ENCODE peak calls at places on chromosomes 7 and 10, in seven cellular contexts. P is T-helper 2 cell, J is amniotic stem cell, U is neural progenitor cell, E is iris pigment epithelial cell, D is left cardiac atrium, F is uterus. V is an unnamed sample.

GRCh38 chr7:6252310-6252709 is 20.1 kb downstream of the CYTH3 start:
- DNase-seq in U (no peak), D (no peak), P (no peak), E (peak; percentile 77), F (no peak), J (peak; percentile 52), V (no peak)

GRCh38 chr10:71392292-71392691 is 4.4 kb upstream of the CDH23 start:
- DNase-seq in F (no peak), E (no peak), P (no peak), U (no peak), J (no peak), D (no peak), V (no peak)

GRCh38 chr10:72612203-72612826 is 13.6 kb downstream of the MICU1 start:
- DNase-seq in E (no peak), U (no peak), J (no peak), P (no peak), D (no peak), F (no peak), V (no peak)

GRCh38 chr10:55631071-55631654 is 729.9 kb downstream of the ZWINT start:
- DNase-seq in J (no peak), U (peak; percentile 93), E (peak; percentile 23), F (peak; percentile 18), D (peak; percentile 76), P (no peak), V (peak; percentile 43)

GRCh38 chr10:955820-956217 is 24.3 kb upstream of the LARP4B start:
- DNase-seq in D (no peak), U (no peak), F (no peak), E (no peak), J (no peak), P (no peak), V (no peak)

GRCh38 chr10:90857635-90858488 is at the start of gene HTR7:
- DNase-seq in F (peak; percentile 69), D (peak; percentile 46), P (peak; percentile 56), U (peak; percentile 85), E (peak; percentile 47), J (no peak), V (peak; percentile 76)

GRCh38 chr7:24962418-24962962 is 17.5 kb downstream of the OSBPL3 start:
- DNase-seq in U (no peak), J (no peak), E (no peak), D (no peak), P (no peak), F (no peak), V (no peak)

GRCh38 chr7:5354460-5355279 is 69.0 kb downstream of the TNRC18 start:
- DNase-seq in F (peak; percentile 71), D (peak; percentile 75), U (no peak), E (peak; percentile 63), J (no peak), P (no peak), V (peak; percentile 56)

GRCh38 chr10:71409516-71410104 is 12.9 kb downstream of the CDH23 start:
- DNase-seq in F (no peak), U (no peak), E (no peak), D (no peak), J (no peak), P (no peak), V (no peak)

GRCh38 chr10:107546239-107546638 is 381.7 kb upstream of the SORCS1 start:
- DNase-seq in P (no peak), F (no peak), D (no peak), J (no peak), E (peak; percentile 79), U (no peak), V (no peak)

GRCh38 chr7:132575336-132575986 is 809 bp downstream of the PLXNA4 start:
- DNase-seq in F (peak; percentile 61), D (peak; percentile 73), U (peak; percentile 82), J (peak; percentile 40), P (no peak), E (peak; percentile 28), V (peak; percentile 68)

GRCh38 chr7:85074016-85074415 is 112.8 kb downstream of the SEMA3D start:
- DNase-seq in D (no peak), E (peak; percentile 32), U (no peak), F (no peak), J (no peak), P (no peak), V (no peak)

GRCh38 chr10:36473122-36473521 is 652.3 kb upstream of the ANKRD30A start:
- DNase-seq in P (no peak), E (no peak), U (no peak), F (no peak), J (no peak), D (no peak), V (no peak)

GRCh38 chr7:105020926-105021325 is 6.9 kb downstream of the KMT2E start:
- DNase-seq in F (no peak), E (no peak), J (no peak), P (no peak), D (no peak), U (no peak), V (no peak)

GRCh38 chr7:81370857-81371256 is 399.0 kb downstream of the HGF start:
- DNase-seq in D (no peak), J (no peak), U (no peak), P (no peak), F (no peak), E (no peak), V (no peak)

GRCh38 chr7:137404918-137405317 is 61.4 kb upstream of the PTN start:
- DNase-seq in U (no peak), D (no peak), E (no peak), J (no peak), F (no peak), P (no peak), V (no peak)

GRCh38 chr7:44978511-44979366 is at the start of gene MYO1G:
- DNase-seq in E (no peak), D (peak; percentile 60), U (no peak), P (peak; percentile 95), J (no peak), F (no peak), V (peak; percentile 42)

GRCh38 chr7:35019179-35019729 is 18.0 kb downstream of the DPY19L1 start:
- DNase-seq in D (no peak), J (no peak), U (no peak), F (no peak), E (no peak), P (no peak), V (no peak)

GRCh38 chr7:91946549-91946948 is 5.9 kb downstream of the AKAP9 start:
- DNase-seq in J (no peak), F (no peak), D (no peak), E (no peak), P (no peak), U (no peak), V (no peak)

GRCh38 chr10:14421941-14422340 is 91.2 kb upstream of the FRMD4A start:
- DNase-seq in E (no peak), D (no peak), U (no peak), J (no peak), F (no peak), P (no peak), V (no peak)

GRCh38 chr10:94989192-94989591 is 50.7 kb downstream of the CYP2C9 start:
- DNase-seq in D (no peak), U (no peak), F (no peak), P (no peak), J (no peak), E (no peak), V (no peak)

GRCh38 chr10:71075759-71076472 is 136.5 kb upstream of the UNC5B start:
- DNase-seq in U (no peak), J (no peak), D (no peak), F (no peak), P (no peak), E (no peak), V (no peak)

GRCh38 chr7:3162286-3162685 is 118.6 kb upstream of the CARD11 start:
- DNase-seq in F (no peak), U (no peak), E (peak; percentile 14), D (no peak), J (no peak), P (no peak), V (no peak)

GRCh38 chr10:69893271-69893900 is 91.7 kb downstream of the COL13A1 start:
- DNase-seq in J (no peak), U (no peak), F (no peak), E (no peak), P (no peak), D (no peak), V (no peak)

GRCh38 chr10:118251791-118252190 is 90.3 kb downstream of the FAM204A start:
- DNase-seq in J (no peak), D (no peak), P (no peak), U (no peak), F (no peak), E (peak; percentile 35), V (no peak)

GRCh38 chr7:12839508-12840153 is 152.2 kb downstream of the ARL4A start:
- DNase-seq in F (no peak), D (no peak), U (peak; percentile 76), J (no peak), E (peak; percentile 3), P (no peak), V (no peak)

GRCh38 chr7:50202052-50202555 is 102.4 kb upstream of the IKZF1 start:
- DNase-seq in E (no peak), U (no peak), P (no peak), J (no peak), F (no peak), D (no peak), V (no peak)

GRCh38 chr10:33507662-33508425 is 173.4 kb upstream of the NRP1 start:
- DNase-seq in D (no peak), J (no peak), P (no peak), F (no peak), U (no peak), E (peak; percentile 64), V (no peak)

GRCh38 chr7:121741896-121742295 is 131.1 kb upstream of the PTPRZ1 start:
- DNase-seq in F (no peak), J (no peak), D (no peak), U (no peak), E (peak; percentile 14), P (no peak), V (no peak)

GRCh38 chr7:99631311-99632109 is 14.8 kb downstream of the ZSCAN25 start:
- DNase-seq in D (no peak), F (no peak), U (peak; percentile 43), E (peak; percentile 28), P (no peak), J (no peak), V (no peak)

GRCh38 chr10:14131261-14131960 is 199.3 kb downstream of the FRMD4A start:
- DNase-seq in P (no peak), J (no peak), U (no peak), F (no peak), E (no peak), D (no peak), V (no peak)

GRCh38 chr10:121324678-121325213 is 273.5 kb downstream of the FGFR2 start:
- DNase-seq in E (no peak), J (no peak), U (no peak), F (no peak), D (no peak), P (no peak), V (no peak)

GRCh38 chr10:8006274-8006999 is 48.1 kb upstream of the GATA3 start:
- DNase-seq in J (no peak), E (no peak), F (no peak), P (no peak), U (no peak), D (no peak), V (no peak)

GRCh38 chr10:6766061-6766460 is 186.0 kb upstream of the PRKCQ start:
- DNase-seq in P (no peak), E (peak; percentile 70), U (no peak), J (peak; percentile 21), F (peak; percentile 26), D (no peak), V (no peak)

GRCh38 chr7:157409149-157409752 is 72.4 kb downstream of the DNAJB6 start:
- DNase-seq in U (no peak), J (no peak), D (no peak), F (no peak), E (peak; percentile 45), P (no peak), V (no peak)

GRCh38 chr7:41873781-41874180 is 170.9 kb upstream of the INHBA start:
- DNase-seq in U (no peak), J (no peak), P (no peak), E (no peak), D (no peak), F (no peak), V (no peak)

GRCh38 chr7:151018421-151019129 is 5.7 kb downstream of the ATG9B start:
- DNase-seq in F (no peak), J (no peak), P (peak; percentile 52), E (peak; percentile 23), U (peak; percentile 66), D (no peak), V (no peak)

V was measured in psoas muscle.